ENCODE peak calls at places on chromosomes 5 and 9, in four cellular contexts. H, D, B and X are unnamed samples.

GRCh38 chr9:16794871-16795639 is 75.4 kb downstream of the BNC2 start:
- DNase-seq in B (no peak), H (no peak), D (peak), X (peak)

GRCh38 chr5:95726811-95727763 is 4.0 kb upstream of the RHOBTB3 start:
- DNase-seq in D (no peak), B (no peak), H (no peak), X (no peak)

GRCh38 chr5:175444905-175445456 is 999 bp upstream of the DRD1 start:
- DNase-seq in B (no peak), H (no peak), D (no peak), X (no peak)

GRCh38 chr9:130728721-130729120 is 35.1 kb downstream of the EXOSC2 start:
- DNase-seq in B (no peak), D (no peak), H (no peak), X (no peak)

GRCh38 chr9:78288214-78288892 is 8.6 kb upstream of the PSAT1 start:
- DNase-seq in B (no peak), D (no peak), H (no peak), X (no peak)

GRCh38 chr9:121294181-121294743 is 26.3 kb downstream of the GSN start:
- DNase-seq in B (no peak), D (peak), H (no peak), X (no peak)

GRCh38 chr9:4167040-4167671 is 132.7 kb downstream of the GLIS3 start:
- DNase-seq in B (no peak), D (no peak), H (no peak), X (no peak)

GRCh38 chr5:53130206-53130605 is 20.6 kb upstream of the MOCS2 start:
- DNase-seq in D (no peak), H (no peak), B (no peak), X (no peak)

GRCh38 chr5:135569755-135570452 is 8.9 kb downstream of the CXCL14 start:
- DNase-seq in D (no peak), B (no peak), H (peak), X (peak)

GRCh38 chr5:142319560-142320426 is 5.0 kb downstream of the SPRY4 start:
- DNase-seq in B (no peak), H (no peak), D (no peak), X (no peak)

GRCh38 chr5:117691364-117691763 is 1116.7 kb upstream of the SEMA6A start:
- DNase-seq in D (no peak), H (no peak), B (no peak), X (no peak)

GRCh38 chr5:93017854-93018253 is 563.2 kb downstream of the NR2F1-AS1 start:
- DNase-seq in D (no peak), B (no peak), H (peak), X (no peak)

GRCh38 chr5:28926422-28926821 is 1888.0 kb upstream of the CDH9 start:
- DNase-seq in D (no peak), H (no peak), B (no peak), X (no peak)

GRCh38 chr5:173984218-173984617 is 4.8 kb upstream of the C5orf47 start:
- DNase-seq in B (no peak), H (peak), D (no peak), X (no peak)

GRCh38 chr9:89387197-89387849 is 69.0 kb downstream of the SECISBP2 start:
- DNase-seq in D (no peak), B (no peak), H (no peak), X (no peak)

GRCh38 chr9:137353223-137354152 is 51.4 kb upstream of the NRARP start:
- DNase-seq in H (no peak), D (no peak), B (no peak), X (peak)

GRCh38 chr9:107605041-107605440 is 115.5 kb upstream of the KLF4 start:
- DNase-seq in H (peak), D (no peak), B (no peak), X (no peak)

GRCh38 chr9:9563817-9564216 is 1049.0 kb downstream of the PTPRD start:
- DNase-seq in H (no peak), B (no peak), D (no peak), X (no peak)

GRCh38 chr5:174327317-174327864 is 281.9 kb downstream of the NSG2 start:
- DNase-seq in D (no peak), B (peak), H (peak), X (peak)